ENCODE peak calls at places on chromosomes 16 and 17, in seven cellular contexts. X, G, U, C, T, V and K are unnamed samples.

GRCh38 chr16:13039526-13039925 is 138.1 kb downstream of the SHISA9 start:
- DNase-seq in X (no peak), G (no peak), U (no peak), C (no peak), T (no peak), V (no peak), K (no peak)

GRCh38 chr17:63511331-63511730 is 11.8 kb upstream of the KCNH6 start:
- DNase-seq in X (no peak), G (no peak), U (no peak), C (no peak), T (no peak), V (no peak), K (no peak)

GRCh38 chr16:57231821-57232350 is 13.2 kb upstream of the ARL2BP start:
- DNase-seq in X (no peak), G (no peak), U (no peak), C (no peak), T (no peak), V (no peak), K (no peak)

GRCh38 chr17:11176549-11176948 is 64.5 kb upstream of the SHISA6 start:
- DNase-seq in X (no peak), G (no peak), U (no peak), C (no peak), T (no peak), V (no peak), K (no peak)

GRCh38 chr17:59848778-59849177 is 44.0 kb downstream of the TUBD1 start:
- DNase-seq in X (peak; percentile 75), G (no peak), U (no peak), C (no peak), T (no peak), V (no peak), K (no peak)

GRCh38 chr17:301681-302299 is 50.8 kb downstream of the RPH3AL start:
- DNase-seq in X (no peak), G (no peak), U (no peak), C (no peak), T (no peak), V (no peak), K (no peak)

GRCh38 chr17:67628580-67629013 is 89.1 kb upstream of the NOL11 start:
- DNase-seq in X (peak; percentile 70), G (peak; percentile 62), U (no peak), C (no peak), T (no peak), V (no peak), K (no peak)

GRCh38 chr17:37310940-37311339 is 64.8 kb upstream of the C17orf78 start:
- DNase-seq in X (no peak), G (no peak), U (no peak), C (no peak), T (no peak), V (no peak), K (no peak)

GRCh38 chr16:50329446-50330189 is 39.2 kb downstream of the BRD7 start:
- DNase-seq in X (peak; percentile 63), G (no peak), U (no peak), C (no peak), T (no peak), V (no peak), K (no peak)

GRCh38 chr17:78426293-78426879 is 47.9 kb downstream of the PGS1 start:
- DNase-seq in X (no peak), G (no peak), U (no peak), C (no peak), T (no peak), V (no peak), K (no peak)

GRCh38 chr17:81535480-81536298 is 7.5 kb downstream of the FSCN2 start:
- DNase-seq in X (no peak), G (no peak), U (no peak), C (no peak), T (no peak), V (no peak), K (no peak)

GRCh38 chr17:81537856-81538555 is 9.8 kb downstream of the FSCN2 start:
- DNase-seq in X (no peak), G (no peak), U (no peak), C (no peak), T (no peak), V (no peak), K (no peak)

GRCh38 chr17:81538651-81539570 is 10.7 kb downstream of the FSCN2 start:
- DNase-seq in X (no peak), G (no peak), U (no peak), C (no peak), T (no peak), V (no peak), K (no peak)

GRCh38 chr17:81536299-81537290 is 8.4 kb downstream of the FSCN2 start:
- DNase-seq in X (no peak), G (peak; percentile 77), U (no peak), C (no peak), T (no peak), V (no peak), K (no peak)

DNA sequence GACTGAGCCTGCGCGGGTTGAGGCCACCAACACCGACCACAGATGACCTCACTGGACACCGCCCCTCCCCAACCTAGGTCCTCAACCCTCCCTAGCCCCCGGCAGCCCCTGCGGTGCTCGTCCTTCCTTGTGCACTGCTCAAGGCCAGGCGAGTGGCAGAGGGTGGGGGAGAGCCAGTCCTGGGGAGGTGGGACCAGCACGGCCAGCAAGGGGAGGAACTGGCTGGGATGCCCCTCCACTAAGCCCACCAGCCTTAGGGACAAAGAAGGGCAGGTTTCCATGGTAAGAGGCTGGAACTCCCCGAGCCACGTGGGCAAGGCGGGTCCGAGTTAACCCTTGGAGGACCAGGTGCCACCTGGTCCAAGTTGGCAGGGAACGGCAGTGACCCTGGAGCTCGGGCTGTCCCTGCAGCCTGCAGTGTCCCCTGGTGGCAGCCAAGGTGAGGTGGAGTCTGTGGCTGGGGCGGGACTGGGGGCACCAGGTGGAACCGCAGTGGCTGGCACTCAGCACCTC is 9.2 kb downstream of the FSCN2 start:
- DNase-seq in X (no peak), G (peak; percentile 86), U (peak; percentile 49), C (peak; percentile 54), T (no peak), V (no peak), K (no peak)
- TF ChIP-seq EZH2 in X (no peak), G (no peak), U (no peak), C (no peak), T (no peak), V (no peak), K (no peak)

GRCh38 chr17:79840989-79841286 is 1.7 kb upstream of the CBX4 start:
- DNase-seq in X (no peak), G (no peak), U (no peak), C (no peak), T (no peak), V (no peak), K (no peak)

GRCh38 chr17:79842136-79842655 is 3.0 kb upstream of the CBX4 start:
- DNase-seq in X (no peak), G (peak; percentile 71), U (no peak), C (no peak), T (no peak), V (no peak), K (no peak)

GRCh38 chr17:79840204-79840988 is 1.2 kb upstream of the CBX4 start:
- DNase-seq in X (no peak), G (peak; percentile 67), U (no peak), C (no peak), T (peak; percentile 47), V (no peak), K (no peak)

GRCh38 chr17:79842656-79843474 is 3.6 kb upstream of the CBX4 start:
- DNase-seq in X (no peak), G (peak; percentile 56), U (no peak), C (no peak), T (peak; percentile 11), V (no peak), K (no peak)

DNA sequence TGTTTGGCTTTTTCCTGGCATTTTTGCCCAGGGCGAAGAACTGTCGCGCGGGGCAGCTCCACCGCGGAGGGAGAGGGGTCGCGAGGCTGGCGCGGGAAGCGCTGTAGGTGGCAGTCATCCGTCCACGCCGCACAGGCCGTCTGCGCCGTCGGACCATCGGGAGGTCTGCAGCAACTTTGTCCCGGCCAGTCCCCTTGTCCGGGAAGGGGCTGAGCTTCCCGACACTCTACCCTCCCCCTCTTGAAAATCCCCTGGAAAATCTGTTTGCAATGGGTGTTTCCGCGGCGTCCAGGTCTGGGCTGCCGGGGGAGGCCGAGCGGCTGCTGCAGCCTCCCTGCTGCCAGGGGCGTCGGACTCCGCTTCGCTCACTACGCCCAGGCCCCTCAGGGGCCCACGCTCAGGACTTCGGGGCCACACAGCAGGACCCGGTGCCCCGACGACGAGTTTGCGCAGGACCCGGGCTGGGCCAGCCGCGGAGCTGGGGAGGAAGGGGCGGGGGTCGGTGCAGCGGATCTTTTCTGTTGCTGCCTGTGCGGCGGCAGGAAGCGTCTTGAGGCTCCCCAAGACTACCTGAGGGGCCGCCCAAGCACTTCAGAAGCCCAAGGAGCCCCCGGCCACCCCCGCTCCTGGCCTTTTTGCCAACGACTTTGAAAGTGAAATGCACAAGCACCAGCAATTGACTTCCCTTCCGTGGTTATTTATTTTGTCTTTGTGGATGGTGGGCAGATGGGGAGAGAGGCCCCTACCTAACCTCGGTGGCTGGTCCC is 2.3 kb upstream of the CBX4 start:
- DNase-seq in X (no peak), G (peak; percentile 71), U (no peak), C (no peak), T (no peak), V (no peak), K (no peak)
- TF ChIP-seq POLR2AphosphoS5 in X (no peak), G (no peak), U (no peak), C (no peak), T (no peak), V (no peak), K (no peak)

DNA sequence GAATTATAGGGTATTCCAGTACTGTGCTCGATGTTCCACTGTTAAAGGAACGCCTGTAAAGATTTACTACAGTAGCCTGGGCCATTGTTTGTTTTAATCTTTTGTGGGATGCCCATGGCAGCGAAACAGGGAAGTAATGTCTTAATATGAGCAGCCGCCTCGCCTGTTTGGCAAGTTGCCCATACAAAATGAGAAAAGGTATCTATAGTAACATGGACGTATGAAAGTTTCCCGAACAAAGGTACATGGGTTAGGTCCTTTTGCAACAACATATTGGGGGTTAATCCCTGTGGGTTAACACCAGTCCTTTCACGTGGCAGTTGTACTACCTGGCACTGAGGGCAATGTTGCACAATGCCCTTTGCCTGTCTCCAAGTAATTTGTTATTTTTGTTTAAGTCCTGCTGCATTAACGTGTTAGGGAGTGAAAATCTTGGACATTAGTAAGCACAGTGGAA is 21.1 kb upstream of the TMC5 start:
- DNase-seq in X (no peak), G (no peak), U (no peak), C (no peak), T (no peak), V (no peak), K (no peak)
- H3K9ac ChIP-seq in X (no peak overlapping the region), G (no peak overlapping the region), U (no peak overlapping the region), C (no peak overlapping the region), T (no peak overlapping the region), V (no peak overlapping the region), K (no peak overlapping the region)

DNA sequence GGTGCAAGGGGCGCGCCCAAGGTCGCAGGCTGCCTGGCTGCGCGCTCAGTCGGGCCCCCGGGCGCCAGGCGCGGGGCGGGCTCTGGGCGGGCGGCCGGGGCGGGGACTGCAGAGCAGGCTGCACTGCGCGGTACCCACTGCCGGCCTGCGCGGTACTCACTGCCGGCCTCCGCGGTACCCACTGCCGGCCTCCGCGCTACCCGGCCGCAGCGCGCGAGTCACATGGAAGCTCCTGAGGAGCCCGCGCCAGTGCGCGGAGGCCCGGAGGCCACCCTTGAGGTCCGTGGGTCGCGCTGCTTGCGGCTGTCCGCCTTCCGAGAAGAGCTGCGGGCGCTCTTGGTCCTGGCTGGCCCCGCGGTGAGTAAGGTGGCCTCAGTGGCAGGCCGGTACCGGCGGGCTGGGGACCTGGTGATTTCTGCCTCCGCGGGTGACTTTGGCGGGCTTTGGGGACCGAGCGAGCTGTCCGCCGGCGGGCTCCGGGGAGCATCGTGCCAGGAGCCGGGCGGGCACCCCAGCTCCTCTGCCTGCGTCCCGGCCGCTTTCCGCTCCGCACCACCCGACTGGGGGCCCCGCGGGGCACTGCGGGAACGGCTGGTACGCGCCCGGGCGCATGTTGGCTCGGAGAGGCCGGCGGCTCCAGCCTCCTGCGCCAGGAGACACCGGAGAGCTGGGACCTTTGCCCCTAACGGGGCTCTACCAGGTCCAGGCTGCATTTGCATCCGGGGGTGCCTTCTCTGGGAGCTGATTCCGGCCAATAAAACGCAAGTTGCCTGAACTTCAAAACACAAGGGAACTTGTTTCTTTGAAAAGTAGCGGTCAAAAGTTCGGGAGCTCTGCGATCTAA is at the start of gene SLC47A1:
- DNase-seq in X (peak; percentile 58), G (peak; percentile 67), U (no peak), C (no peak), T (peak; percentile 52), V (no peak), K (no peak)
- TF ChIP-seq EZH2 in X (no peak), G (peak; percentile 92), U (no peak), C (no peak), T (no peak), V (no peak), K (no peak)